ENCODE peak calls at places on chromosomes 4 and X, in four cellular contexts. S, W, Z and D are unnamed samples. For H3K4me1, the result is how much of the 10 kb centered on the place peaks cover.

GRCh38 chr4:168618577-168619265 is 121.9 kb downstream of the PALLD start:
- DNase-seq in S (no peak), W (no peak), Z (no peak), D (no peak)

GRCh38 chrX:129512409-129512808 is 10.9 kb downstream of the SMARCA1 start:
- DNase-seq in S (no peak), W (no peak), Z (no peak), D (no peak)

GRCh38 chr4:100106982-100107381 is 83.3 kb downstream of the DDIT4L start:
- DNase-seq in S (no peak), W (no peak), Z (no peak), D (no peak)

GRCh38 chrX:120690344-120690743 is 60.5 kb upstream of the C1GALT1C1 start:
- DNase-seq in S (no peak), W (no peak), Z (peak), D (no peak)

GRCh38 chr4:124953059-124953850 is 240.7 kb upstream of the ANKRD50 start:
- DNase-seq in S (no peak), W (no peak), Z (no peak), D (no peak)

GRCh38 chr4:14856076-14856926 is 146.0 kb upstream of the CPEB2 start:
- DNase-seq in S (no peak), W (no peak), Z (no peak), D (no peak)

GRCh38 chr4:145195167-145195952 is 15.0 kb upstream of the OTUD4 start:
- DNase-seq in S (no peak), W (no peak), Z (peak), D (no peak)

GRCh38 chr4:112951362-112951962 is 98.0 kb upstream of the ANK2 start:
- DNase-seq in S (no peak), W (no peak), Z (peak), D (no peak)

GRCh38 chr4:98544141-98544817 is 114.1 kb downstream of the TSPAN5 start:
- DNase-seq in S (no peak), W (no peak), Z (no peak), D (no peak)

GRCh38 chr4:84750260-84750955 is 167.5 kb downstream of the CDS1 start:
- DNase-seq in S (no peak), W (no peak), Z (peak), D (no peak)

GRCh38 chr4:891747-892146 is 40.4 kb downstream of the GAK start:
- DNase-seq in S (no peak), W (no peak), Z (peak), D (no peak)

GRCh38 chrX:13569479-13570244 is at the start of gene EGFL6:
- DNase-seq in S (no peak), W (no peak), Z (no peak), D (no peak)

GRCh38 chrX:120840826-120841225 is 34.8 kb downstream of the CT47B1 start:
- DNase-seq in S (no peak), W (no peak), Z (no peak), D (no peak)

GRCh38 chr4:11053601-11054000 is 369.0 kb upstream of the CLNK start:
- DNase-seq in S (no peak), W (no peak), Z (no peak), D (no peak)

GRCh38 chrX:66634272-66634671 is 4.6 kb downstream of the EDA2R start:
- DNase-seq in S (no peak), W (no peak), Z (no peak), D (no peak)

GRCh38 chr4:183499389-183499788 is 5.5 kb upstream of the ING2 start:
- DNase-seq in S (no peak), W (no peak), Z (no peak), D (no peak)

GRCh38 chr4:87188932-87189331 is 31.5 kb downstream of the KLHL8 start:
- DNase-seq in S (no peak), W (no peak), Z (no peak), D (no peak)

GRCh38 chrX:77065896-77066295 is 381.3 kb upstream of the FGF16 start:
- DNase-seq in S (no peak), W (no peak), Z (no peak), D (no peak)

GRCh38 chrX:134364711-134365110 is 95.3 kb upstream of the HPRT1 start:
- DNase-seq in S (no peak), W (no peak), Z (no peak), D (no peak)

GRCh38 chr4:4559596-4559995 is 17.7 kb upstream of the STX18 start:
- DNase-seq in S (no peak), W (no peak), Z (no peak), D (no peak)

GRCh38 chr4:186266699-186267467 is 894 bp downstream of the F11 start:
- DNase-seq in S (no peak), W (no peak), Z (no peak), D (no peak)

GRCh38 chr4:39664828-39665731 is 26.4 kb upstream of the SMIM14 start:
- DNase-seq in S (no peak), W (no peak), Z (no peak), D (no peak)

GRCh38 chr4:110361921-110362320 is 114.0 kb upstream of the ENPEP start:
- DNase-seq in S (no peak), W (no peak), Z (no peak), D (no peak)

GRCh38 chrX:136828830-136829229 is 48.1 kb upstream of the ARHGEF6 start:
- DNase-seq in S (no peak), W (no peak), Z (no peak), D (no peak)

GRCh38 chrX:12447448-12448154 is 309.3 kb downstream of the FRMPD4 start:
- DNase-seq in S (no peak), W (no peak), Z (no peak), D (no peak)

GRCh38 chr4:73978886-73979285 is 2.9 kb downstream of the PF4 start:
- DNase-seq in S (no peak), W (no peak), Z (no peak), D (no peak)

GRCh38 chrX:318068-318738 is 393 bp downstream of the GTPBP6 start:
- DNase-seq in S (peak), W (peak), Z (peak), D (peak)

GRCh38 chr4:77190053-77190452 is 33.0 kb downstream of the CCNG2 start:
- DNase-seq in S (no peak), W (no peak), Z (no peak), D (no peak)
- H3K27ac ChIP-seq in S (no peak), W (no peak), Z (no peak), D (no peak)

GRCh38 chr4:8127051-8127798 is 31.4 kb downstream of the ABLIM2 start:
- DNase-seq in S (no peak), W (no peak), Z (no peak), D (no peak)
- H3K4me1 ChIP-seq in S (under half), W (under half), Z (under half), D (under half)

GRCh38 chr4:139509727-139510410 is 46.1 kb downstream of the SETD7 start:
- DNase-seq in S (no peak), W (no peak), Z (no peak), D (no peak)

GRCh38 chr4:139514382-139515059 is 41.5 kb downstream of the SETD7 start:
- DNase-seq in S (no peak), W (no peak), Z (no peak), D (no peak)

GRCh38 chr4:139511320-139511719 is 44.7 kb downstream of the SETD7 start:
- DNase-seq in S (no peak), W (no peak), Z (no peak), D (no peak)

GRCh38 chr4:139515531-139515958 is 40.5 kb downstream of the SETD7 start:
- DNase-seq in S (no peak), W (no peak), Z (no peak), D (no peak)
- H3K27ac ChIP-seq in S (no peak), W (peak), Z (no peak), D (no peak)

DNA sequence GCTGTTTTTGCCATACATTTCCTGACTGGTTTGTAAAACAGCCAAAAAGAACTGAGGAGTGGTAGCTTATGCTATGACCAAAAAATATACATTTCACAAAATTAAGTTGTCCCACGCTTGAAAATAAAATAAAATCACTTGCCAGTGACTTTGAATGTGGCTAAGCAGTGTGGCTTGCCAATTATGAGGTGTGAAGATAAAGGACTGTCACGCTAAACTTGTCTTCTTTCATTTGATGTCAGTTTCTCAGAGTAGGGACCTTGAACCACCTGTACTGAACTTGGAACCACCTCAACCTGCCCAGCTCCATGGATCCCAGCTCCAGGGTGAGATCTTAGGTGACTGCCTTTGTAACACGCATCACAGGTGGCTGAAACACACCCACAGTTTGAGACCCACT is 113.7 kb upstream of the TBL1X start:
- DNase-seq in S (no peak), W (no peak), Z (no peak), D (no peak)
- H3K4me1 ChIP-seq in S (under half), W (under half), Z (under half), D (under half)

GRCh38 chrX:20487227-20487626 is 220.5 kb upstream of the RPS6KA3 start:
- DNase-seq in S (no peak), W (no peak), Z (no peak), D (no peak)
- H3K27ac ChIP-seq in S (no peak), W (no peak), Z (no peak), D (no peak)